ENCODE peak calls at places on chromosomes 13 and 19, in five cellular contexts. U is lower lobe of right lung, H is C1 segment of cervical spinal cord, O is hepatocyte, E is iPS-NIHi11. M is an unnamed sample.

GRCh38 chr19:43439183-43440063 is 24.7 kb downstream of the TEX101 start:
- DNase-seq in U (no peak), O (no peak), E (no peak), H (no peak), M (peak)

GRCh38 chr19:18510216-18510615 is 11.7 kb downstream of the ELL start:
- DNase-seq in H (no peak), U (no peak), O (no peak), E (no peak), M (no peak)

GRCh38 chr19:42511340-42511739 is 16.9 kb downstream of the CEACAM1 start:
- DNase-seq in E (no peak), O (no peak), H (no peak), U (no peak), M (no peak)

GRCh38 chr19:7534531-7534980 is 961 bp upstream of the PNPLA6 start:
- DNase-seq in H (no peak), O (peak), E (peak), U (peak), M (no peak)

GRCh38 chr13:73365240-73365639 is 306.4 kb downstream of the KLF5 start:
- DNase-seq in O (peak), U (no peak), E (no peak), H (no peak), M (no peak)

GRCh38 chr13:82654851-82655517 is 1227.3 kb downstream of the SLITRK1 start:
- DNase-seq in E (no peak), O (no peak), H (no peak), U (peak), M (peak)

GRCh38 chr19:44609219-44609618 is 4.1 kb upstream of the IGSF23 start:
- DNase-seq in U (no peak), E (no peak), H (no peak), O (no peak), M (no peak)

GRCh38 chr13:67230774-67231480 is 791 bp upstream of the PCDH9 start:
- DNase-seq in E (peak), O (peak), H (no peak), U (peak), M (peak)

GRCh38 chr19:17794731-17795494 is at the start of gene B3GNT3:
- DNase-seq in U (peak), E (peak), H (no peak), O (peak), M (no peak)

GRCh38 chr19:55186080-55186479 is 6.0 kb upstream of the SYT5 start:
- DNase-seq in E (no peak), U (no peak), H (no peak), O (no peak), M (no peak)

GRCh38 chr19:648305-648704 is 8.6 kb downstream of the FGF22 start:
- DNase-seq in O (no peak), H (no peak), E (peak), U (no peak), M (no peak)

GRCh38 chr13:80048030-80048429 is 292.9 kb downstream of the SPRY2 start:
- DNase-seq in U (no peak), E (no peak), O (no peak), H (no peak), M (no peak)

GRCh38 chr13:41398494-41399190 is 58.7 kb upstream of the RGCC start:
- DNase-seq in E (no peak), U (no peak), H (no peak), O (no peak), M (no peak)

GRCh38 chr19:10566658-10567410 is 1.0 kb upstream of the KRI1 start:
- DNase-seq in E (no peak), U (no peak), O (no peak), H (no peak), M (no peak)

GRCh38 chr19:37594982-37595382 is 306 bp downstream of the ZNF540 start:
- DNase-seq in E (no peak), U (peak), O (peak), H (no peak), M (peak)

GRCh38 chr13:51865838-51866237 is 4.1 kb downstream of the CCDC70 start:
- DNase-seq in H (no peak), E (peak), O (no peak), U (no peak), M (no peak)

GRCh38 chr19:2726160-2726855 is 5.1 kb upstream of the DIRAS1 start:
- DNase-seq in E (no peak), U (no peak), O (no peak), H (no peak), M (no peak)

GRCh38 chr19:10390652-10391286 is 10.4 kb upstream of the TYK2 start:
- DNase-seq in E (peak), H (no peak), U (peak), O (peak), M (peak)

GRCh38 chr13:71864981-71865857 is 1.8 kb downstream of the DACH1 start:
- DNase-seq in E (peak), O (peak), H (no peak), U (peak), M (no peak)

GRCh38 chr19:40804783-40805242 is 5.8 kb downstream of the EGLN2 start:
- DNase-seq in H (no peak), O (no peak), E (no peak), U (no peak), M (no peak)

GRCh38 chr13:97015661-97016350 is 21.5 kb upstream of the OXGR1 start:
- DNase-seq in O (no peak), H (no peak), U (no peak), E (no peak), M (no peak)

GRCh38 chr19:18020212-18021067 is 12.5 kb downstream of the ARRDC2 start:
- DNase-seq in O (peak), U (peak), E (peak), H (no peak), M (no peak)

GRCh38 chr13:37288057-37288720 is 182.7 kb upstream of the CSNK1A1L start:
- DNase-seq in O (no peak), E (no peak), U (no peak), H (no peak), M (no peak)

GRCh38 chr19:58520257-58520599 is 618 bp upstream of the ZBTB45 start:
- DNase-seq in E (no peak), O (no peak), U (no peak), H (no peak), M (no peak)

GRCh38 chr13:75145926-75146325 is 336.0 kb downstream of the TBC1D4 start:
- DNase-seq in E (no peak), U (no peak), H (no peak), O (no peak), M (no peak)

GRCh38 chr19:49216076-49216475 is 58.5 kb downstream of the TRPM4 start:
- DNase-seq in H (no peak), E (no peak), O (no peak), U (no peak), M (no peak)

GRCh38 chr19:31223805-31224534 is 125.3 kb downstream of the TSHZ3 start:
- DNase-seq in H (no peak), E (no peak), O (peak), U (no peak), M (no peak)

GRCh38 chr19:15614507-15615379 is at the start of gene CYP4F8:
- DNase-seq in U (no peak), H (no peak), E (no peak), O (no peak), M (no peak)

GRCh38 chr13:73248711-73249580 is 190.1 kb downstream of the KLF5 start:
- DNase-seq in E (peak), U (no peak), O (peak), H (no peak), M (no peak)

GRCh38 chr13:48415516-48415915 is 2.6 kb upstream of the LPAR6 start:
- DNase-seq in O (no peak), E (no peak), U (no peak), H (no peak), M (no peak)

GRCh38 chr19:10420444-10421239 is at the start of gene PDE4A:
- DNase-seq in E (peak), U (no peak), H (no peak), O (peak), M (no peak)

M was measured in H54.